ENCODE peak calls at places on chromosomes 4 and X, in five cellular contexts. G is occipital lobe; N is left colon; Z is PC-3; C is activated CD8-positive, alpha-beta memory T cell treated with anti-CD3 and anti-CD28 coated beads for 4 hours. O is an unnamed sample.

GRCh38 chrX:17154001-17154400 is 207.5 kb downstream of the REPS2 start:
- DNase-seq in C (no peak), Z (peak; percentile 55), N (no peak), G (no peak), O (no peak)

GRCh38 chrX:150902434-150903109 is 4.1 kb upstream of the CD99L2 start:
- DNase-seq in N (no peak), Z (no peak), G (no peak), C (no peak), O (no peak)

GRCh38 chr4:80188801-80189458 is 8.4 kb upstream of the PRDM8 start:
- DNase-seq in C (no peak), N (no peak), G (no peak), Z (no peak), O (no peak)

GRCh38 chr4:150242820-150243458 is 164.7 kb downstream of the DCLK2 start:
- DNase-seq in G (no peak), C (no peak), N (peak; percentile 41), Z (peak; percentile 55), O (no peak)

GRCh38 chrX:145826466-145826865 is 8.8 kb downstream of the SLITRK2 start:
- DNase-seq in G (no peak), Z (no peak), C (no peak), N (no peak), O (no peak)

GRCh38 chrX:138411048-138411447 is 300.5 kb downstream of the FGF13 start:
- DNase-seq in N (no peak), Z (no peak), C (no peak), G (no peak), O (no peak)

GRCh38 chrX:135985123-135985973 is at the start of gene SLC9A6:
- DNase-seq in G (peak; percentile 21), Z (peak; percentile 72), C (peak; percentile 24), N (peak; percentile 83), O (peak; percentile 74)

GRCh38 chr4:159856451-159856850 is 753.6 kb downstream of the RAPGEF2 start:
- DNase-seq in G (no peak), Z (no peak), C (no peak), N (no peak), O (no peak)

GRCh38 chrX:21723814-21724213 is 34.1 kb downstream of the SMPX start:
- DNase-seq in N (no peak), C (no peak), Z (no peak), G (no peak), O (no peak)

GRCh38 chr4:149158852-149159251 is 656.8 kb downstream of the IQCM start:
- DNase-seq in G (no peak), Z (no peak), N (no peak), C (no peak), O (no peak)

GRCh38 chrX:57772637-57773036 is 92.6 kb upstream of the NLRP2B start:
- DNase-seq in G (no peak), Z (peak; percentile 4), C (no peak), N (no peak), O (no peak)

GRCh38 chrX:31588355-31588754 is 516.5 kb upstream of the FTHL17 start:
- DNase-seq in N (no peak), Z (no peak), G (no peak), C (no peak), O (no peak)

GRCh38 chrX:317424-318067 is 1.1 kb downstream of the GTPBP6 start:
- DNase-seq in C (no peak), Z (no peak), N (no peak), G (no peak), O (no peak)

GRCh38 chrX:39477438-39478120 is 620.2 kb downstream of the BCOR start:
- DNase-seq in Z (peak; percentile 37), N (peak; percentile 41), C (peak; percentile 0), G (no peak), O (peak; percentile 26)

GRCh38 chrX:1576201-1577101 is 15.0 kb upstream of the AKAP17A start:
- DNase-seq in Z (no peak), G (no peak), C (no peak), N (no peak), O (peak; percentile 5)

GRCh38 chr4:45621926-45622325 is 501.9 kb downstream of the GABRG1 start:
- DNase-seq in Z (peak; percentile 52), N (no peak), C (no peak), G (no peak), O (no peak)

GRCh38 chr4:14110407-14110806 is 482.9 kb upstream of the BOD1L1 start:
- DNase-seq in N (no peak), G (no peak), Z (peak; percentile 57), C (no peak), O (no peak)

GRCh38 chrX:1587161-1587560 is 4.2 kb upstream of the AKAP17A start:
- DNase-seq in Z (no peak), G (no peak), C (no peak), N (no peak), O (peak; percentile 16)

GRCh38 chrX:46628406-46629371 is 55.1 kb downstream of the CHST7 start:
- DNase-seq in N (no peak), G (no peak), C (no peak), Z (no peak), O (no peak)

GRCh38 chr4:77877771-77878170 is 15.1 kb downstream of the MRPL1 start:
- DNase-seq in G (no peak), C (no peak), Z (no peak), N (no peak), O (no peak)

GRCh38 chrX:112147206-112147605 is 64.6 kb upstream of the TRPC5 start:
- DNase-seq in N (no peak), C (no peak), G (no peak), Z (peak; percentile 3), O (no peak)

GRCh38 chr4:106793933-106794332 is 242.2 kb downstream of the DKK2 start:
- DNase-seq in G (no peak), C (no peak), N (no peak), Z (no peak), O (no peak)

GRCh38 chrX:23332101-23332887 is 2.4 kb upstream of the PTCHD1 start:
- DNase-seq in N (no peak), Z (no peak), G (no peak), C (no peak), O (no peak)

GRCh38 chr4:65393078-65393477 is 277.2 kb downstream of the EPHA5 start:
- DNase-seq in N (no peak), G (no peak), C (no peak), Z (no peak), O (no peak)

GRCh38 chr4:186819357-186820086 is 95.9 kb upstream of the FAT1 start:
- DNase-seq in N (no peak), G (no peak), Z (no peak), C (no peak), O (no peak)

GRCh38 chrX:2632533-2633504 is 58.3 kb upstream of the CD99 start:
- DNase-seq in G (no peak), C (no peak), N (no peak), Z (peak; percentile 67), O (no peak)

GRCh38 chr4:24643774-24644520 is 59.6 kb upstream of the DHX15 start:
- DNase-seq in C (no peak), G (no peak), Z (peak; percentile 30), N (no peak), O (no peak)

GRCh38 chrX:124263743-124264142 is 68.7 kb upstream of the TEX13D start:
- DNase-seq in N (no peak), Z (peak; percentile 18), G (no peak), C (no peak), O (no peak)

GRCh38 chr4:142656178-142656577 is 189.9 kb downstream of the INPP4B start:
- DNase-seq in G (no peak), Z (no peak), C (no peak), N (peak; percentile 14), O (no peak)

GRCh38 chrX:14936561-14936960 is 63.3 kb downstream of the MOSPD2 start:
- DNase-seq in N (no peak), Z (peak; percentile 69), G (no peak), C (no peak), O (no peak)

GRCh38 chrX:124216396-124217124 is 115.9 kb upstream of the TEX13D start:
- DNase-seq in N (no peak), Z (no peak), C (no peak), G (no peak), O (no peak)

O was measured in stomach.